ENCODE peak calls at places on chromosomes 4 and X, in ten cellular contexts. O is OCI-LY7; U is pancreas; T is heart left ventricle; E is lung; M is thoracic aorta; W is CD8-positive, alpha-beta memory T cell; N is CD8-positive, alpha-beta T cell; B is ascending aorta; R is suprapubic skin. K is an unnamed sample. For H3K4me1, the result is how much of the 10 kb centered on the place peaks cover.

GRCh38 chr4:110472583-110473329 is 3.2 kb upstream of the ENPEP start:
- DNase-seq in O (no peak), U (no peak), T (no peak), E (no peak), M (no peak), W (no peak), N (no peak), B (no peak), R (no peak), K (peak)

GRCh38 chrX:150060406-150060805 is 122.1 kb upstream of the EOLA2 start:
- DNase-seq in O (no peak), U (no peak), T (no peak), E (no peak), M (no peak), W (no peak), N (no peak), B (no peak), R (no peak), K (no peak)

GRCh38 chr4:78779280-78779679 is 3.1 kb downstream of the BMP2K start:
- DNase-seq in O (no peak), U (no peak), T (no peak), E (no peak), M (no peak), W (no peak), N (no peak), B (no peak), R (no peak), K (no peak)

GRCh38 chrX:11461181-11462001 is 168.2 kb downstream of the AMELX start:
- DNase-seq in O (no peak), U (no peak), T (no peak), E (no peak), M (no peak), W (no peak), N (no peak), B (no peak), R (no peak), K (no peak)

GRCh38 chr4:154738426-154738825 is 5.4 kb upstream of the LRAT start:
- DNase-seq in O (no peak), U (no peak), T (no peak), E (no peak), M (no peak), W (no peak), N (no peak), B (no peak), R (no peak), K (no peak)

GRCh38 chrX:29890646-29891200 is 324.6 kb upstream of the MAGEB2 start:
- DNase-seq in O (no peak), U (no peak), T (no peak), E (no peak), M (no peak), W (no peak), N (no peak), B (no peak), R (no peak), K (no peak)

GRCh38 chrX:32530802-32531403 is 680.4 kb downstream of the DMD start:
- DNase-seq in O (peak), U (no peak), T (no peak), E (no peak), M (no peak), W (no peak), N (no peak), B (no peak), R (no peak), K (peak)

GRCh38 chrX:152642931-152643525 is 5.3 kb downstream of the GABRQ start:
- DNase-seq in O (no peak), U (no peak), T (no peak), E (peak), M (no peak), W (no peak), N (no peak), B (no peak), R (no peak), K (no peak)

GRCh38 chr4:43331226-43332078 is 438.9 kb downstream of the GRXCR1 start:
- DNase-seq in O (no peak), U (no peak), T (no peak), E (no peak), M (no peak), W (no peak), N (no peak), B (no peak), R (no peak), K (no peak)

GRCh38 chrX:724256-724655 is 93.7 kb downstream of the SHOX start:
- DNase-seq in O (no peak), U (no peak), T (no peak), E (no peak), M (no peak), W (no peak), N (no peak), B (no peak), R (no peak), K (no peak)

GRCh38 chrX:100194073-100194775 is 215.8 kb downstream of the PCDH19 start:
- DNase-seq in O (no peak), U (no peak), T (no peak), E (no peak), M (no peak), W (no peak), N (no peak), B (no peak), R (no peak), K (no peak)

GRCh38 chr4:16581117-16581516 is 317.3 kb downstream of the LDB2 start:
- DNase-seq in O (no peak), U (no peak), T (no peak), E (no peak), M (no peak), W (no peak), N (no peak), B (no peak), R (no peak), K (no peak)

GRCh38 chr4:44629280-44629866 is 22.1 kb downstream of the YIPF7 start:
- DNase-seq in O (peak), U (peak), T (no peak), E (no peak), M (no peak), W (peak), N (no peak), B (no peak), R (no peak), K (peak)

GRCh38 chr4:36152712-36153111 is 91.6 kb downstream of the ARAP2 start:
- DNase-seq in O (no peak), U (no peak), T (no peak), E (no peak), M (no peak), W (no peak), N (no peak), B (no peak), R (no peak), K (no peak)

GRCh38 chr4:2583092-2583491 is 46.6 kb downstream of the FAM193A start:
- DNase-seq in O (no peak), U (peak), T (no peak), E (no peak), M (no peak), W (no peak), N (no peak), B (no peak), R (no peak), K (no peak)

GRCh38 chrX:23742174-23742692 is 843 bp downstream of the ACOT9 start:
- DNase-seq in O (peak), U (peak), T (no peak), E (peak), M (no peak), W (no peak), N (no peak), B (no peak), R (peak), K (no peak)

DNA sequence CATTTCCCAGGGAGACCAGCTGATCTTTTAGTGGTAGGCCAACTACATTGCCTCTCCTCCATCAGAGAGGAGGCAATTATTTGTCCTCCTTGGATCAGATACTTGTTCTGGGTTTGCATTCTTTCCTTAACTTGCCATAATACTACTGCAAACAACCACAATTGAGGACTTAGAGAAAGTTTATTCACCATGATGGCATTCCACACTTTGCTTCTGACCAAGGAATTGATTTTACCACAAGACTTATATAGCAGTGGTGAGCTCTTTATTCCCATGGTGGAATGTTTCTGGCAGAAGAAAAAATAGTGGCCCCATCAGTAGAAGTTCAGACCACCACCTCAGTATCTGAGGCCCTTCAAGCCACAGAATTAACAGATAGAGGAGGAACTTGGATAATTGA is 123.9 kb upstream of the PPP3CA start:
- DNase-seq in O (no peak), U (no peak), T (no peak), E (no peak), M (no peak), W (no peak), N (no peak), B (no peak), R (no peak), K (no peak)
- H3K27ac ChIP-seq in O (no peak), U (no peak), T (no peak), E (no peak), M (no peak), W (no peak), N (no peak), B (no peak), R (no peak), K (no peak)

GRCh38 chr4:129098578-129098977 is 2.6 kb downstream of the C4orf33 start:
- DNase-seq in O (no peak), U (no peak), T (no peak), E (no peak), M (no peak), W (no peak), N (no peak), B (no peak), R (no peak), K (no peak)

GRCh38 chr4:129094347-129094746 is 1.0 kb upstream of the SCLT1 start:
- DNase-seq in O (no peak), U (no peak), T (no peak), E (no peak), M (no peak), W (no peak), N (no peak), B (no peak), R (no peak), K (no peak)

GRCh38 chr4:129095811-129096454 is at the start of gene C4orf33:
- DNase-seq in O (peak), U (peak), T (peak), E (peak), M (peak), W (peak), N (peak), B (peak), R (peak), K (no peak)

GRCh38 chr4:129092636-129093172 is 635 bp downstream of the SCLT1 start:
- DNase-seq in O (no peak), U (no peak), T (no peak), E (no peak), M (no peak), W (no peak), N (no peak), B (no peak), R (no peak), K (no peak)

GRCh38 chr4:129093173-129093974 is at the start of gene SCLT1:
- DNase-seq in O (peak), U (peak), T (peak), E (peak), M (peak), W (peak), N (peak), B (peak), R (peak), K (peak)
- H3K4me1 ChIP-seq in O (under half), U (under half), T (under half), E (under half), M (under half), W (under half), N (under half), B (under half), R (half or more), K (under half)

DNA sequence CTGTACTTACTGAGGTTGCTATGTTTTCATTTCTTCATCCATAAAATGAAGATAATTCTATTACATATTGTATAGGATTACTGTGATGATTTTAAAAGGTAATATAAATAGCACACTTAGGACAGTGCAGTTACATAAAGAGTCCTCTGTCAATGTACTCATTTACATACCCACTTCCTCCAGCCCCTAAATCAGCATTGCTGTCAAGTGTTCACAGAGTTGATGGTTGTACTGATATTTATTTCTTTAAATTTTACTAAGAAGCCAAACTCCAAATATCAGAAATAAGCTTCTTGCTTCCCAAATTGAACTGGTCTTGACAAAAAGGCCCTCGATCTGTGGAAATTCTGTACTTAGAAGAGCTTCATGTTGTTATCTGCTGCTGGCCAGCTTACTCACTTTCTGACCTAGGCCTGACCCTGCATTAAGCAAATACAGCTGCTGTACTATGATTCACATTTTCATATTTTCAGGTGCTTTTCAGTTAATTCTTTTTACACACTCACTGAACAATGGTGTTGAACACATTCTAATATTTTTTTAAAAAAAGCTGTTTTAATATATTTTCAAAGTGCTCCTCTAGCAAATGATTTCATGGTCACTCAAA is 259.6 kb downstream of the UNC5C start:
- DNase-seq in O (peak), U (no peak), T (no peak), E (no peak), M (no peak), W (no peak), N (no peak), B (no peak), R (no peak), K (no peak)
- H3K27ac ChIP-seq in O (no peak), U (no peak), T (no peak), E (no peak), M (no peak), W (peak), N (no peak), B (no peak), R (no peak), K (no peak)

GRCh38 chrX:40145670-40146470 is 48.1 kb upstream of the BCOR start:
- DNase-seq in O (no peak), U (no peak), T (peak), E (no peak), M (no peak), W (no peak), N (no peak), B (no peak), R (no peak), K (no peak)

GRCh38 chrX:40146471-40147398 is 49.0 kb upstream of the BCOR start:
- DNase-seq in O (peak), U (no peak), T (no peak), E (no peak), M (no peak), W (peak), N (no peak), B (no peak), R (no peak), K (no peak)

GRCh38 chrX:40148189-40148438 is 50.4 kb upstream of the BCOR start:
- DNase-seq in O (no peak), U (no peak), T (no peak), E (no peak), M (no peak), W (no peak), N (no peak), B (no peak), R (no peak), K (no peak)

GRCh38 chrX:40148439-40149285 is 50.9 kb upstream of the BCOR start:
- DNase-seq in O (peak), U (no peak), T (no peak), E (no peak), M (no peak), W (no peak), N (no peak), B (no peak), R (no peak), K (no peak)

GRCh38 chrX:40147399-40148188 is 49.8 kb upstream of the BCOR start:
- DNase-seq in O (no peak), U (no peak), T (no peak), E (no peak), M (no peak), W (no peak), N (no peak), B (no peak), R (no peak), K (no peak)
- H3K4me1 ChIP-seq in O (half or more), U (under half), T (under half), E (under half), M (under half), W (under half), N (under half), B (under half), R (under half), K (under half)

GRCh38 chr4:77002321-77002720 is 52.8 kb downstream of the SEPTIN11 start:
- DNase-seq in O (no peak), U (no peak), T (no peak), E (no peak), M (no peak), W (no peak), N (no peak), B (no peak), R (no peak), K (no peak)

GRCh38 chr4:77001907-77002306 is 52.4 kb downstream of the SEPTIN11 start:
- DNase-seq in O (no peak), U (no peak), T (no peak), E (no peak), M (no peak), W (no peak), N (no peak), B (no peak), R (no peak), K (no peak)

GRCh38 chr4:77003400-77003799 is 53.8 kb downstream of the SEPTIN11 start:
- DNase-seq in O (no peak), U (no peak), T (no peak), E (no peak), M (no peak), W (no peak), N (no peak), B (no peak), R (no peak), K (no peak)

GRCh38 chr4:77006753-77007355 is 57.3 kb downstream of the SEPTIN11 start:
- DNase-seq in O (no peak), U (no peak), T (no peak), E (no peak), M (no peak), W (no peak), N (no peak), B (no peak), R (no peak), K (no peak)

DNA sequence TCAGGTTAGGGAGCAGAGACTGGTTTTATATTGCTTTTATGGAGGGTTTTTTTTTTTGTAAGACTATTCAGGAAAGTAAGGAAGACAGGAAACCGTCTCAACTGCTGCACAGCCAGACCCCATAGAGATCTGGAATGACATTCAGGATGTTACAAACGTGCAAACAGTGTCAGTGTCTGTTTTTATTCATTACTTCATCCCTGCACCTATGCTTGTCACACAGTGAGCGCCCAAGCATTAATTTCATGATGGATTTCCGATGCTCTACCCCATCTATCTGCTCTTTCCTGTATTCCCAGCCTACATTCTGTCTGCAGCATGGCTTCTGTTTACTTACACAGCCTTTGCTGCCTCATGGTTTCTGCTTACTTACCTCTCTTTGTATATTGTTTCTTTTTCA is 53.2 kb downstream of the SEPTIN11 start:
- DNase-seq in O (no peak), U (no peak), T (no peak), E (no peak), M (no peak), W (no peak), N (no peak), B (no peak), R (no peak), K (no peak)
- H3K27ac ChIP-seq in O (no peak), U (no peak), T (no peak), E (no peak), M (peak), W (no peak), N (no peak), B (peak), R (no peak), K (no peak)

GRCh38 chrX:40088803-40089540 is 8.8 kb downstream of the BCOR start:
- DNase-seq in O (no peak), U (no peak), T (no peak), E (no peak), M (no peak), W (no peak), N (no peak), B (no peak), R (no peak), K (no peak)
- H3K4me1 ChIP-seq in O (half or more), U (under half), T (under half), E (under half), M (under half), W (half or more), N (half or more), B (under half), R (half or more), K (under half)